ENCODE peak calls at places on chromosomes 11 and 22, in four cellular contexts. J, Q, X and S are unnamed samples.

GRCh38 chr11:128707671-128708070 is 13.8 kb downstream of the FLI1 start:
- DNase-seq in X (no peak), J (no peak), Q (no peak), S (no peak)

GRCh38 chr11:23413057-23413456 is 552.8 kb upstream of the CCDC179 start:
- DNase-seq in X (no peak), Q (no peak), J (no peak), S (no peak)

GRCh38 chr11:62489204-62489603 is 57.4 kb downstream of the AHNAK start:
- DNase-seq in X (no peak), J (no peak), Q (no peak), S (no peak)

GRCh38 chr22:46077669-46078099 is 72.6 kb upstream of the PPARA start:
- DNase-seq in X (peak; percentile 48), J (no peak), Q (no peak), S (no peak)

GRCh38 chr11:65637794-65638317 is at the start of gene SIPA1:
- DNase-seq in J (peak; percentile 75), Q (peak; percentile 82), X (peak; percentile 91), S (no peak)

GRCh38 chr22:49353185-49353584 is 474.5 kb downstream of the BRD1 start:
- DNase-seq in X (no peak), J (no peak), Q (no peak), S (no peak)

GRCh38 chr11:70352074-70352473 is 46.3 kb upstream of the CTTN start:
- DNase-seq in X (no peak), J (no peak), Q (no peak), S (no peak)

GRCh38 chr11:115272925-115273324 is 231.3 kb downstream of the CADM1 start:
- DNase-seq in J (no peak), X (no peak), Q (no peak), S (no peak)

GRCh38 chr11:65858354-65859133 is 564 bp upstream of the CFL1 start:
- DNase-seq in J (no peak), X (no peak), Q (no peak), S (no peak)

GRCh38 chr22:46269564-46269963 is 1.8 kb downstream of the TTC38 start:
- DNase-seq in J (no peak), Q (no peak), X (peak; percentile 27), S (no peak)

GRCh38 chr11:6202036-6202435 is 3.0 kb downstream of the OR52W1 start:
- DNase-seq in Q (no peak), J (no peak), X (no peak), S (no peak)

GRCh38 chr11:62958547-62959071 is 26.2 kb downstream of the SLC22A6 start:
- DNase-seq in J (no peak), X (no peak), Q (no peak), S (no peak)

GRCh38 chr11:119717839-119718534 is 11.0 kb downstream of the NECTIN1 start:
- DNase-seq in J (no peak), Q (no peak), X (peak; percentile 25), S (no peak)

GRCh38 chr11:74778581-74778980 is 29.9 kb downstream of the RNF169 start:
- DNase-seq in J (no peak), X (no peak), Q (no peak), S (no peak)

GRCh38 chr11:23112987-23113886 is 253.0 kb upstream of the CCDC179 start:
- DNase-seq in J (no peak), Q (peak; percentile 32), X (peak; percentile 29), S (no peak)

GRCh38 chr22:42895541-42895981 is 38.5 kb upstream of the ARFGAP3 start:
- DNase-seq in Q (peak; percentile 10), J (no peak), X (no peak), S (no peak)

GRCh38 chr11:8060801-8061554 is 20.0 kb upstream of the TUB start:
- DNase-seq in Q (no peak), X (no peak), J (no peak), S (no peak)

GRCh38 chr22:48031589-48031988 is 1269.1 kb downstream of the TBC1D22A start:
- DNase-seq in Q (no peak), X (no peak), J (no peak), S (no peak)

GRCh38 chr11:84947970-84948600 is 679.1 kb downstream of the DLG2 start:
- DNase-seq in Q (no peak), J (no peak), X (no peak), S (no peak)

GRCh38 chr11:99068832-99069231 is 48.1 kb downstream of the CNTN5 start:
- DNase-seq in X (no peak), J (no peak), Q (peak; percentile 41), S (no peak)

GRCh38 chr11:128582496-128583366 is 4.6 kb downstream of the ETS1 start:
- DNase-seq in Q (no peak), J (no peak), X (no peak), S (no peak)

GRCh38 chr22:38927033-38927789 is 30.2 kb upstream of the APOBEC3A start:
- DNase-seq in Q (peak; percentile 77), J (peak; percentile 41), X (peak; percentile 88), S (no peak)

GRCh38 chr11:119478711-119479285 is 55.8 kb upstream of the THY1 start:
- DNase-seq in J (no peak), Q (no peak), X (no peak), S (no peak)

GRCh38 chr11:130771708-130772107 is 144.6 kb downstream of the SNX19 start:
- DNase-seq in X (no peak), J (no peak), Q (no peak), S (no peak)

GRCh38 chr11:88569342-88569741 is 231.8 kb upstream of the CTSC start:
- DNase-seq in Q (no peak), J (no peak), X (no peak), S (no peak)

GRCh38 chr22:40156001-40156516 is 21.7 kb upstream of the TNRC6B start:
- DNase-seq in J (no peak), Q (peak; percentile 21), X (no peak), S (no peak)

GRCh38 chr11:8019671-8020597 is 32.8 kb downstream of the EIF3F start:
- DNase-seq in X (no peak), J (no peak), Q (no peak), S (no peak)

GRCh38 chr11:110907629-110908028 is 195.4 kb upstream of the ARHGAP20 start:
- DNase-seq in X (no peak), Q (peak; percentile 23), J (no peak), S (no peak)

GRCh38 chr11:90309693-90310092 is 86.8 kb upstream of the CHORDC1 start:
- DNase-seq in Q (no peak), X (no peak), J (no peak), S (no peak)

DNA sequence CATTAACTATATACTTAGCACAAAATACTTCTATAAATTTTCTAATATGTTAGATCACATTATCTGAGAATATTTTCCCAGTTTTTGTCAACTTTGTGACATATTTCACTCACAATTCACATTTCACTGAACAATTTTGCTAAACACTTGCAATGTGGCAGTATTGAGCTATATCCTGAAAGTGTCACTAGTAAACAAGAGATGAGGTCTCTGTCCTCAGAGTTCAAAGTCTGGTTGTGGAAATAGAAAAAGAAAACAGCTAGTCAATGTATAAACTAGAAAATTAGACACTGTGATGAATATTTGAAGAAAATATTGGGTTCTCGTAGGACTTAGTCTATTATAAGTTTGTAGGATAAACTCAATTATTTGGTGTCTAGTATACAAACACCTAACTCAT is 87.4 kb upstream of the CHORDC1 start:
- DNase-seq in J (no peak), X (no peak), Q (no peak), S (no peak)
- TF ChIP-seq CTCF in J (no peak), X (no peak), Q (no peak), S (no peak)

GRCh38 chr11:60852060-60852638 is 3.6 kb downstream of the PTGDR2 start:
- DNase-seq in X (no peak), Q (no peak), J (no peak), S (no peak)

GRCh38 chr11:60853469-60853950 is 2.2 kb downstream of the PTGDR2 start:
- DNase-seq in X (no peak), J (no peak), Q (no peak), S (no peak)

GRCh38 chr11:60851327-60852059 is 4.3 kb downstream of the PTGDR2 start:
- DNase-seq in X (no peak), J (no peak), Q (no peak), S (no peak)

GRCh38 chr11:60854140-60854846 is 1.5 kb downstream of the PTGDR2 start:
- DNase-seq in J (no peak), X (no peak), Q (no peak), S (no peak)

DNA sequence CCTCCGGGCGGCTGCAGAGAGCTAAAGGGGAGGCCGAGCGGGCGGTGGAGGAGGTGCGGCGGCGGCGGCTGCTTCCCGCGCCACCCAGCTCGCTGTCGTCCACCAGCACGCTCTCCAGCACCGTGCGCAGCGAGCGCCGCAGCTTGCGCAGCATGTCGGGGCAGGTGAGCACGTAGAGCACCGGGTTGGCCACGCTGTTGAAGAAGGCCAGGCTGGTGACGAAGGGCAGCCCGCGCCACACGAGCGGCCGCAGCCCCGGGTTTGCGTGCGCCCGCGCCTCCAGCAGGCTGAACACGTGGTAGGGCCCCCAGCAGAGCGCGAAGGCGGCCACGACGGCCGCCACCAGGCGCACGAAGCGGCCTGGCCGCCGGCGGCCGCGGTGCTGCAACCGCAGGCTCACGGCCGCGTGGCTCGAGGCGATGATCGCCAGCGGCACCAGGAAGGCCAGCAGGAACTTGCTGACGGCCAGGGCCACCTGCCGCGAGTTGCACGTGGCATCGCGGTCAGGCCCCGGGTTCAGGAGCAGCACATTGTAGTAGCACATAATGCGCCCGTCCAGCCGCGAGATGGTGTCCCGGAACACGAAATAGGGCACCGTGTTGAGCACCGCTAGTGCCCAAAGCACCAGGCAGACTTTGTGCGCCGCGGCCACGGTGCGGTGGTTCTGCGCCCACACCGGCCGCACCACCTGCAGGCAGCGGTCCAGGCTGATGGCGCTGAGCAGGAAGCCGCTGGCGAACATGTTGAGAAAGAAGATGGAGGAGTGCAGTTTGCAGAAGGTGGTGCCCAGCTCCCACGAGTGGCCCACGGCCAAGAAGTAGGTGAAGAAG is 2.9 kb downstream of the PTGDR2 start:
- DNase-seq in Q (no peak), J (no peak), X (no peak), S (no peak)
- H3K4me3 ChIP-seq in Q (no peak overlapping the region), J (no peak overlapping the region), X (no peak overlapping the region), S (no peak overlapping the region)

GRCh38 chr11:125225401-125225800 is 60.9 kb downstream of the PKNOX2 start:
- DNase-seq in X (no peak), Q (no peak), J (no peak), S (no peak)

GRCh38 chr11:125223901-125224331 is 59.4 kb downstream of the PKNOX2 start:
- DNase-seq in J (no peak), X (no peak), Q (no peak), S (no peak)

GRCh38 chr11:125222494-125222893 is 57.9 kb downstream of the PKNOX2 start:
- DNase-seq in Q (no peak), X (no peak), J (no peak), S (no peak)

GRCh38 chr11:125226701-125227100 is 62.1 kb downstream of the PKNOX2 start:
- DNase-seq in X (no peak), Q (no peak), J (no peak), S (no peak)

DNA sequence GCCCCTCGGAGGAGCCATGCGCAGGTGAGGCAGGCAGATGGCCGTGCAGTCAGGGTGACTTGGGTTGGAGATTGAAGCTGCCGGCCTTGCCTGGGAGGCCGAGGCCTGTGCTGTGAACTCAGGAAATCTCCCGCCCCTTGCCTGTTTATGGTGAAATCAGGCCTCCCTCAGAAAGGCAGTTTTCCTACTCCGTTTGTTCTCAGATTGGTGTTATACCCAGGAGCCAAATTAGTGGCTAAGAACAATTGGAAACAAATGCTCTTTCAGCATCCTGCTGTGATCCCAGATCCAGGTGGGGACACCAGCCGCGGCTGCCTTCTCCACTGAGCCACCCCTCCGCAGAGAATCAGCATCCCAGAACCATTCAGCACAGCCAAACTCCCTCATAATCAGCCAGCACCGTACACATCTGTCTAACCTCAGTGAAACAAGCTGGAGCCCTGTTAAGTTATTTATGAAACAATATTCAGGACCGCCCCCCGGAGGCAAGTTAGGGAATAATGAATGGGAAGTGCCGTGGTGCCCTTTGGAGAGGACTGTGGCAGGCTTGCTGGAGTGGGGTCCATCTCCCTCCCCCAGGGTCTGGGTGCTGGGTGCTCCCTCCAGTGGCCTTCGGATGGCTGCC is 60.0 kb downstream of the PKNOX2 start:
- DNase-seq in X (no peak), Q (no peak), J (no peak), S (no peak)
- TF ChIP-seq CTCF in X (no peak), Q (no peak), J (no peak), S (no peak)

GRCh38 chr22:19731361-19731725 is 8.0 kb downstream of the GP1BB start:
- DNase-seq in J (no peak), X (no peak), Q (no peak), S (no peak)
- H3K4me3 ChIP-seq in J (no peak overlapping the region), X (no peak overlapping the region), Q (no peak overlapping the region), S (no peak overlapping the region)